ENCODE peak calls at places on chromosomes 2 and 18, in four cellular contexts. G, D, V and H are unnamed samples.

GRCh38 chr2:180222642-180223041 is 215.5 kb upstream of the CWC22 start:
- DNase-seq in V (no peak), G (no peak), D (no peak), H (no peak)

GRCh38 chr2:157868993-157869392 is 7.1 kb downstream of the ACVR1 start:
- DNase-seq in V (no peak), D (no peak), G (no peak), H (no peak)

GRCh38 chr2:170814551-170815245 is 2.0 kb upstream of the GAD1 start:
- DNase-seq in D (no peak), V (no peak), G (no peak), H (no peak)

GRCh38 chr2:202165945-202166344 is 72.5 kb downstream of the SUMO1 start:
- DNase-seq in D (no peak), V (no peak), G (no peak), H (no peak)

GRCh38 chr2:48305569-48305968 is 224.4 kb upstream of the STON1 start:
- DNase-seq in G (no peak), D (no peak), V (no peak), H (no peak)

GRCh38 chr2:190379249-190379964 is 28.7 kb upstream of the MFSD6 start:
- DNase-seq in V (peak), D (no peak), G (no peak), H (no peak)

GRCh38 chr2:191567229-191567628 is 110.7 kb upstream of the NABP1 start:
- DNase-seq in D (no peak), G (no peak), V (no peak), H (no peak)

GRCh38 chr2:735670-736218 is 58.5 kb upstream of the TMEM18 start:
- DNase-seq in D (no peak), V (no peak), G (no peak), H (no peak)

GRCh38 chr2:37802106-37802791 is 122.8 kb upstream of the RMDN2 start:
- DNase-seq in D (no peak), V (peak), G (no peak), H (no peak)

GRCh38 chr2:240405654-240406313 is 29.7 kb upstream of the GPC1 start:
- DNase-seq in G (no peak), D (no peak), V (no peak), H (no peak)

GRCh38 chr2:43068053-43068471 is 158.3 kb downstream of the ZFP36L2 start:
- DNase-seq in D (no peak), V (no peak), G (no peak), H (no peak)

GRCh38 chr2:70553334-70553583 is 367 bp downstream of the TGFA start:
- DNase-seq in G (no peak), D (no peak), V (no peak), H (no peak)

GRCh38 chr2:46849741-46850474 is 65.7 kb downstream of the MCFD2 start:
- DNase-seq in D (peak), G (no peak), V (no peak), H (no peak)

GRCh38 chr2:230413465-230413864 is 2.5 kb upstream of the SP100 start:
- DNase-seq in D (no peak), V (no peak), G (no peak), H (no peak)

GRCh38 chr2:181008418-181008817 is 28.0 kb downstream of the UBE2E3 start:
- DNase-seq in D (no peak), V (no peak), G (no peak), H (no peak)

GRCh38 chr2:73022024-73022568 is 49.4 kb downstream of the SFXN5 start:
- DNase-seq in D (no peak), G (no peak), V (no peak), H (no peak)

GRCh38 chr18:23200751-23201150 is 65.5 kb downstream of the CABLES1 start:
- DNase-seq in D (no peak), V (no peak), G (no peak), H (no peak)

GRCh38 chr2:107808986-107809385 is 17.7 kb upstream of the RGPD4 start:
- DNase-seq in D (no peak), G (no peak), V (peak), H (no peak)

GRCh38 chr2:237723613-237724012 is 75.0 kb upstream of the RBM44 start:
- DNase-seq in G (peak), D (no peak), V (peak), H (no peak)

GRCh38 chr2:1769703-1770422 is 25.5 kb upstream of the PXDN start:
- DNase-seq in G (no peak), D (peak), V (peak), H (peak)

GRCh38 chr2:241584446-241584845 is 25.9 kb downstream of the BOK start:
- DNase-seq in D (no peak), G (no peak), V (no peak), H (no peak)

GRCh38 chr2:133352719-133353118 is 215.5 kb downstream of the NCKAP5 start:
- DNase-seq in D (no peak), G (no peak), V (no peak), H (no peak)